ENCODE peak calls at places on chromosomes 6 and 20, in eight cellular contexts. One of them, this sample, is unnamed.

GRCh38 chr20:62241501-62241900 is 3.2 kb downstream of the OSBPL2 start:
- DNase-seq in foreskin fibroblast: no peak
- DNase-seq in fibroblast of gingiva: no peak
- DNase-seq in MV-4-11: no peak
- DNase-seq in NCI-H1105 treated with DMSO at 0.1 percent for 48 hours: no peak
- DNase-seq in tibial artery: no peak
- DNase-seq in activated T-cell treated with anti-CD3 and anti-CD28 coated beads for 48 hours: no peak
- DNase-seq in nephron progenitor cell: no peak
- DNase-seq in this sample: no peak

GRCh38 chr6:4885534-4885933 is 109.3 kb downstream of the CDYL start:
- DNase-seq in activated T-cell treated with anti-CD3 and anti-CD28 coated beads for 48 hours: no peak
- DNase-seq in nephron progenitor cell: no peak
- DNase-seq in fibroblast of gingiva: no peak
- DNase-seq in MV-4-11: peak; percentile 49
- DNase-seq in tibial artery: no peak
- DNase-seq in NCI-H1105 treated with DMSO at 0.1 percent for 48 hours: no peak
- DNase-seq in foreskin fibroblast: no peak
- DNase-seq in this sample: no peak

GRCh38 chr6:1608222-1608975 is 1.3 kb upstream of the FOXC1 start:
- DNase-seq in fibroblast of gingiva: no peak
- DNase-seq in foreskin fibroblast: peak; percentile 33
- DNase-seq in MV-4-11: no peak
- DNase-seq in activated T-cell treated with anti-CD3 and anti-CD28 coated beads for 48 hours: no peak
- DNase-seq in NCI-H1105 treated with DMSO at 0.1 percent for 48 hours: peak; percentile 17
- DNase-seq in tibial artery: peak; percentile 70
- DNase-seq in nephron progenitor cell: no peak
- DNase-seq in this sample: peak; percentile 24

GRCh38 chr6:169702640-169703246 is 817 bp downstream of the C6orf120 start:
- DNase-seq in NCI-H1105 treated with DMSO at 0.1 percent for 48 hours: peak; percentile 76
- DNase-seq in tibial artery: no peak
- DNase-seq in fibroblast of gingiva: no peak
- DNase-seq in MV-4-11: no peak
- DNase-seq in foreskin fibroblast: peak; percentile 50
- DNase-seq in nephron progenitor cell: no peak
- DNase-seq in activated T-cell treated with anti-CD3 and anti-CD28 coated beads for 48 hours: peak; percentile 39
- DNase-seq in this sample: peak; percentile 76

GRCh38 chr6:11732036-11732545 is 46.5 kb downstream of the ADTRP start:
- DNase-seq in fibroblast of gingiva: peak; percentile 93
- DNase-seq in NCI-H1105 treated with DMSO at 0.1 percent for 48 hours: no peak
- DNase-seq in nephron progenitor cell: no peak
- DNase-seq in activated T-cell treated with anti-CD3 and anti-CD28 coated beads for 48 hours: peak; percentile 67
- DNase-seq in foreskin fibroblast: peak; percentile 24
- DNase-seq in tibial artery: peak; percentile 95
- DNase-seq in MV-4-11: peak; percentile 100
- DNase-seq in this sample: peak; percentile 100

GRCh38 chr20:49447946-49448809 is 34.3 kb downstream of the KCNB1 start:
- DNase-seq in activated T-cell treated with anti-CD3 and anti-CD28 coated beads for 48 hours: no peak
- DNase-seq in fibroblast of gingiva: no peak
- DNase-seq in tibial artery: peak; percentile 83
- DNase-seq in MV-4-11: no peak
- DNase-seq in NCI-H1105 treated with DMSO at 0.1 percent for 48 hours: no peak
- DNase-seq in nephron progenitor cell: no peak
- DNase-seq in foreskin fibroblast: peak; percentile 4
- DNase-seq in this sample: no peak

GRCh38 chr6:3340358-3340798 is 81.6 kb downstream of the PSMG4 start:
- DNase-seq in foreskin fibroblast: peak; percentile 41
- DNase-seq in nephron progenitor cell: no peak
- DNase-seq in tibial artery: no peak
- DNase-seq in MV-4-11: no peak
- DNase-seq in fibroblast of gingiva: peak; percentile 90
- DNase-seq in NCI-H1105 treated with DMSO at 0.1 percent for 48 hours: no peak
- DNase-seq in activated T-cell treated with anti-CD3 and anti-CD28 coated beads for 48 hours: no peak
- DNase-seq in this sample: no peak

GRCh38 chr6:134166529-134167221 is 114.3 kb upstream of the SLC2A12 start:
- DNase-seq in MV-4-11: no peak
- DNase-seq in tibial artery: no peak
- DNase-seq in activated T-cell treated with anti-CD3 and anti-CD28 coated beads for 48 hours: no peak
- DNase-seq in nephron progenitor cell: no peak
- DNase-seq in foreskin fibroblast: peak; percentile 17
- DNase-seq in fibroblast of gingiva: peak; percentile 25
- DNase-seq in NCI-H1105 treated with DMSO at 0.1 percent for 48 hours: no peak
- DNase-seq in this sample: no peak

GRCh38 chr6:82270791-82271392 is 23.3 kb upstream of the IBTK start:
- DNase-seq in tibial artery: no peak
- DNase-seq in activated T-cell treated with anti-CD3 and anti-CD28 coated beads for 48 hours: no peak
- DNase-seq in MV-4-11: peak; percentile 24
- DNase-seq in NCI-H1105 treated with DMSO at 0.1 percent for 48 hours: peak; percentile 79
- DNase-seq in foreskin fibroblast: peak; percentile 58
- DNase-seq in fibroblast of gingiva: peak; percentile 25
- DNase-seq in nephron progenitor cell: no peak
- DNase-seq in this sample: peak; percentile 59

GRCh38 chr20:49859807-49860206 is 47.2 kb downstream of the SLC9A8 start:
- DNase-seq in activated T-cell treated with anti-CD3 and anti-CD28 coated beads for 48 hours: no peak
- DNase-seq in tibial artery: no peak
- DNase-seq in foreskin fibroblast: peak; percentile 46
- DNase-seq in nephron progenitor cell: no peak
- DNase-seq in fibroblast of gingiva: no peak
- DNase-seq in NCI-H1105 treated with DMSO at 0.1 percent for 48 hours: no peak
- DNase-seq in MV-4-11: no peak
- DNase-seq in this sample: no peak

GRCh38 chr6:140909156-140909555 is 1223.6 kb upstream of the GJE1 start:
- DNase-seq in NCI-H1105 treated with DMSO at 0.1 percent for 48 hours: no peak
- DNase-seq in nephron progenitor cell: no peak
- DNase-seq in MV-4-11: no peak
- DNase-seq in activated T-cell treated with anti-CD3 and anti-CD28 coated beads for 48 hours: no peak
- DNase-seq in tibial artery: no peak
- DNase-seq in foreskin fibroblast: peak; percentile 75
- DNase-seq in fibroblast of gingiva: peak; percentile 4
- DNase-seq in this sample: no peak

GRCh38 chr20:57652865-57653545 is 32.8 kb upstream of the ZBP1 start:
- DNase-seq in foreskin fibroblast: no peak
- DNase-seq in nephron progenitor cell: no peak
- DNase-seq in activated T-cell treated with anti-CD3 and anti-CD28 coated beads for 48 hours: no peak
- DNase-seq in MV-4-11: no peak
- DNase-seq in fibroblast of gingiva: no peak
- DNase-seq in tibial artery: peak; percentile 63
- DNase-seq in NCI-H1105 treated with DMSO at 0.1 percent for 48 hours: no peak
- DNase-seq in this sample: peak; percentile 17

GRCh38 chr6:134537146-134537555 is 219.2 kb upstream of the SGK1 start:
- DNase-seq in nephron progenitor cell: no peak
- DNase-seq in NCI-H1105 treated with DMSO at 0.1 percent for 48 hours: no peak
- DNase-seq in MV-4-11: no peak
- DNase-seq in foreskin fibroblast: peak; percentile 97
- DNase-seq in fibroblast of gingiva: peak; percentile 85
- DNase-seq in tibial artery: no peak
- DNase-seq in activated T-cell treated with anti-CD3 and anti-CD28 coated beads for 48 hours: no peak
- DNase-seq in this sample: no peak

GRCh38 chr6:49430187-49430586 is 32.9 kb downstream of the MMUT start:
- DNase-seq in fibroblast of gingiva: no peak
- DNase-seq in MV-4-11: no peak
- DNase-seq in nephron progenitor cell: no peak
- DNase-seq in activated T-cell treated with anti-CD3 and anti-CD28 coated beads for 48 hours: no peak
- DNase-seq in tibial artery: no peak
- DNase-seq in NCI-H1105 treated with DMSO at 0.1 percent for 48 hours: no peak
- DNase-seq in foreskin fibroblast: peak; percentile 51
- DNase-seq in this sample: no peak

GRCh38 chr6:150345786-150346185 is 23.0 kb upstream of the IYD start:
- DNase-seq in NCI-H1105 treated with DMSO at 0.1 percent for 48 hours: no peak
- DNase-seq in MV-4-11: no peak
- DNase-seq in activated T-cell treated with anti-CD3 and anti-CD28 coated beads for 48 hours: no peak
- DNase-seq in nephron progenitor cell: no peak
- DNase-seq in fibroblast of gingiva: no peak
- DNase-seq in tibial artery: no peak
- DNase-seq in foreskin fibroblast: no peak
- DNase-seq in this sample: no peak

GRCh38 chr6:169224185-169224695 is 29.4 kb downstream of the THBS2 start:
- DNase-seq in activated T-cell treated with anti-CD3 and anti-CD28 coated beads for 48 hours: no peak
- DNase-seq in NCI-H1105 treated with DMSO at 0.1 percent for 48 hours: no peak
- DNase-seq in MV-4-11: no peak
- DNase-seq in nephron progenitor cell: no peak
- DNase-seq in tibial artery: no peak
- DNase-seq in fibroblast of gingiva: no peak
- DNase-seq in foreskin fibroblast: peak; percentile 60
- DNase-seq in this sample: no peak

GRCh38 chr20:58237318-58238182 is 9.1 kb upstream of the ANKRD60 start:
- DNase-seq in foreskin fibroblast: peak; percentile 80
- DNase-seq in activated T-cell treated with anti-CD3 and anti-CD28 coated beads for 48 hours: no peak
- DNase-seq in fibroblast of gingiva: peak; percentile 51
- DNase-seq in tibial artery: no peak
- DNase-seq in NCI-H1105 treated with DMSO at 0.1 percent for 48 hours: no peak
- DNase-seq in nephron progenitor cell: no peak
- DNase-seq in MV-4-11: no peak
- DNase-seq in this sample: no peak

GRCh38 chr6:88013554-88013953 is 34.1 kb upstream of the SPACA1 start:
- DNase-seq in foreskin fibroblast: no peak
- DNase-seq in activated T-cell treated with anti-CD3 and anti-CD28 coated beads for 48 hours: no peak
- DNase-seq in NCI-H1105 treated with DMSO at 0.1 percent for 48 hours: no peak
- DNase-seq in fibroblast of gingiva: no peak
- DNase-seq in MV-4-11: no peak
- DNase-seq in tibial artery: no peak
- DNase-seq in nephron progenitor cell: no peak
- DNase-seq in this sample: no peak

GRCh38 chr6:158039571-158040050 is 57.9 kb downstream of the SYNJ2 start:
- DNase-seq in MV-4-11: no peak
- DNase-seq in tibial artery: peak; percentile 84
- DNase-seq in nephron progenitor cell: no peak
- DNase-seq in NCI-H1105 treated with DMSO at 0.1 percent for 48 hours: no peak
- DNase-seq in fibroblast of gingiva: peak; percentile 34
- DNase-seq in foreskin fibroblast: no peak
- DNase-seq in activated T-cell treated with anti-CD3 and anti-CD28 coated beads for 48 hours: no peak
- DNase-seq in this sample: peak; percentile 85

GRCh38 chr6:105250523-105250922 is 70.7 kb upstream of the POPDC3 start:
- DNase-seq in MV-4-11: no peak
- DNase-seq in activated T-cell treated with anti-CD3 and anti-CD28 coated beads for 48 hours: no peak
- DNase-seq in fibroblast of gingiva: no peak
- DNase-seq in foreskin fibroblast: peak; percentile 43
- DNase-seq in NCI-H1105 treated with DMSO at 0.1 percent for 48 hours: no peak
- DNase-seq in tibial artery: no peak
- DNase-seq in nephron progenitor cell: no peak
- DNase-seq in this sample: no peak

GRCh38 chr6:150667977-150668716 is 68.5 kb downstream of the PLEKHG1 start:
- DNase-seq in tibial artery: peak; percentile 93
- DNase-seq in nephron progenitor cell: peak; percentile 70
- DNase-seq in NCI-H1105 treated with DMSO at 0.1 percent for 48 hours: peak; percentile 81
- DNase-seq in foreskin fibroblast: peak; percentile 86
- DNase-seq in MV-4-11: peak; percentile 17
- DNase-seq in fibroblast of gingiva: peak; percentile 78
- DNase-seq in activated T-cell treated with anti-CD3 and anti-CD28 coated beads for 48 hours: no peak
- DNase-seq in this sample: no peak

GRCh38 chr6:130482645-130483390 is 117.0 kb downstream of the TMEM200A start:
- DNase-seq in tibial artery: no peak
- DNase-seq in foreskin fibroblast: peak; percentile 60
- DNase-seq in fibroblast of gingiva: no peak
- DNase-seq in MV-4-11: peak; percentile 56
- DNase-seq in NCI-H1105 treated with DMSO at 0.1 percent for 48 hours: no peak
- DNase-seq in activated T-cell treated with anti-CD3 and anti-CD28 coated beads for 48 hours: no peak
- DNase-seq in nephron progenitor cell: no peak
- DNase-seq in this sample: no peak

GRCh38 chr6:13813621-13814175 is 659 bp downstream of the MCUR1 start:
- DNase-seq in foreskin fibroblast: peak; percentile 79
- DNase-seq in nephron progenitor cell: no peak
- DNase-seq in activated T-cell treated with anti-CD3 and anti-CD28 coated beads for 48 hours: no peak
- DNase-seq in MV-4-11: peak; percentile 12
- DNase-seq in NCI-H1105 treated with DMSO at 0.1 percent for 48 hours: peak; percentile 76
- DNase-seq in fibroblast of gingiva: peak; percentile 38
- DNase-seq in tibial artery: peak; percentile 85
- DNase-seq in this sample: peak; percentile 78

GRCh38 chr6:20366082-20366834 is 35.4 kb upstream of the E2F3 start:
- DNase-seq in fibroblast of gingiva: no peak
- DNase-seq in NCI-H1105 treated with DMSO at 0.1 percent for 48 hours: no peak
- DNase-seq in MV-4-11: peak; percentile 10
- DNase-seq in activated T-cell treated with anti-CD3 and anti-CD28 coated beads for 48 hours: no peak
- DNase-seq in nephron progenitor cell: no peak
- DNase-seq in foreskin fibroblast: no peak
- DNase-seq in tibial artery: no peak
- DNase-seq in this sample: peak; percentile 85

GRCh38 chr6:75412937-75413662 is 80.5 kb downstream of the FILIP1 start:
- DNase-seq in NCI-H1105 treated with DMSO at 0.1 percent for 48 hours: no peak
- DNase-seq in MV-4-11: no peak
- DNase-seq in fibroblast of gingiva: peak; percentile 34
- DNase-seq in foreskin fibroblast: no peak
- DNase-seq in nephron progenitor cell: no peak
- DNase-seq in activated T-cell treated with anti-CD3 and anti-CD28 coated beads for 48 hours: no peak
- DNase-seq in tibial artery: no peak
- DNase-seq in this sample: no peak

GRCh38 chr6:28634758-28635546 is 109.3 kb downstream of the GPX5 start:
- DNase-seq in tibial artery: no peak
- DNase-seq in fibroblast of gingiva: peak; percentile 3
- DNase-seq in activated T-cell treated with anti-CD3 and anti-CD28 coated beads for 48 hours: no peak
- DNase-seq in foreskin fibroblast: peak; percentile 56
- DNase-seq in MV-4-11: no peak
- DNase-seq in NCI-H1105 treated with DMSO at 0.1 percent for 48 hours: no peak
- DNase-seq in nephron progenitor cell: peak; percentile 59
- DNase-seq in this sample: no peak

GRCh38 chr6:36378243-36378920 is 9.1 kb downstream of the ETV7 start:
- DNase-seq in fibroblast of gingiva: no peak
- DNase-seq in nephron progenitor cell: no peak
- DNase-seq in activated T-cell treated with anti-CD3 and anti-CD28 coated beads for 48 hours: no peak
- DNase-seq in MV-4-11: no peak
- DNase-seq in tibial artery: no peak
- DNase-seq in foreskin fibroblast: no peak
- DNase-seq in NCI-H1105 treated with DMSO at 0.1 percent for 48 hours: no peak
- DNase-seq in this sample: no peak

GRCh38 chr20:52047811-52048302 is 143.7 kb downstream of the ZFP64 start:
- DNase-seq in foreskin fibroblast: no peak
- DNase-seq in nephron progenitor cell: no peak
- DNase-seq in MV-4-11: no peak
- DNase-seq in fibroblast of gingiva: no peak
- DNase-seq in NCI-H1105 treated with DMSO at 0.1 percent for 48 hours: no peak
- DNase-seq in activated T-cell treated with anti-CD3 and anti-CD28 coated beads for 48 hours: peak; percentile 15
- DNase-seq in tibial artery: no peak
- DNase-seq in this sample: peak; percentile 9

GRCh38 chr20:53034899-53035298 is 62.7 kb downstream of the TSHZ2 start:
- DNase-seq in nephron progenitor cell: no peak
- DNase-seq in foreskin fibroblast: no peak
- DNase-seq in fibroblast of gingiva: no peak
- DNase-seq in activated T-cell treated with anti-CD3 and anti-CD28 coated beads for 48 hours: no peak
- DNase-seq in NCI-H1105 treated with DMSO at 0.1 percent for 48 hours: no peak
- DNase-seq in tibial artery: no peak
- DNase-seq in MV-4-11: no peak
- DNase-seq in this sample: no peak

GRCh38 chr6:126188271-126188909 is 151.5 kb upstream of the CENPW start:
- DNase-seq in MV-4-11: peak; percentile 9
- DNase-seq in foreskin fibroblast: peak; percentile 75
- DNase-seq in activated T-cell treated with anti-CD3 and anti-CD28 coated beads for 48 hours: no peak
- DNase-seq in NCI-H1105 treated with DMSO at 0.1 percent for 48 hours: no peak
- DNase-seq in tibial artery: no peak
- DNase-seq in fibroblast of gingiva: peak; percentile 82
- DNase-seq in nephron progenitor cell: no peak
- DNase-seq in this sample: no peak

GRCh38 chr6:71197267-71197666 is 91.3 kb upstream of the OGFRL1 start:
- DNase-seq in foreskin fibroblast: peak; percentile 47
- DNase-seq in tibial artery: no peak
- DNase-seq in MV-4-11: no peak
- DNase-seq in activated T-cell treated with anti-CD3 and anti-CD28 coated beads for 48 hours: no peak
- DNase-seq in nephron progenitor cell: no peak
- DNase-seq in NCI-H1105 treated with DMSO at 0.1 percent for 48 hours: no peak
- DNase-seq in fibroblast of gingiva: no peak
- DNase-seq in this sample: no peak

GRCh38 chr20:63318391-63319163 is 25.6 kb downstream of the COL20A1 start:
- DNase-seq in foreskin fibroblast: no peak
- DNase-seq in activated T-cell treated with anti-CD3 and anti-CD28 coated beads for 48 hours: no peak
- DNase-seq in fibroblast of gingiva: no peak
- DNase-seq in NCI-H1105 treated with DMSO at 0.1 percent for 48 hours: no peak
- DNase-seq in nephron progenitor cell: no peak
- DNase-seq in MV-4-11: no peak
- DNase-seq in tibial artery: peak; percentile 53
- DNase-seq in this sample: no peak

GRCh38 chr6:135323202-135323668 is 142.1 kb downstream of the MYB start:
- DNase-seq in tibial artery: no peak
- DNase-seq in fibroblast of gingiva: no peak
- DNase-seq in nephron progenitor cell: no peak
- DNase-seq in foreskin fibroblast: no peak
- DNase-seq in NCI-H1105 treated with DMSO at 0.1 percent for 48 hours: no peak
- DNase-seq in MV-4-11: peak; percentile 95
- DNase-seq in activated T-cell treated with anti-CD3 and anti-CD28 coated beads for 48 hours: no peak
- DNase-seq in this sample: peak; percentile 98

This sample was measured in NB4.